ENCODE peak calls at places on chromosome 2, in four cellular contexts. B is neuronal stem cell, C is IMR-90, Z is H1. X is an unnamed sample.

GRCh38 chr2:174051741-174052638 is 86.8 kb upstream of the SP3 start:
- DNase-seq in B (no peak), C (peak; percentile 83), Z (no peak), X (peak; percentile 82)

GRCh38 chr2:140657657-140658056 is 1473.2 kb downstream of the LRP1B start:
- DNase-seq in B (no peak), C (peak; percentile 59), Z (no peak), X (no peak)

GRCh38 chr2:141714486-141714885 is 416.3 kb downstream of the LRP1B start:
- DNase-seq in B (no peak), C (no peak), Z (no peak), X (no peak)

GRCh38 chr2:84309281-84309680 is 149.8 kb downstream of the SUCLG1 start:
- DNase-seq in B (no peak), C (no peak), Z (no peak), X (no peak)

GRCh38 chr2:24926602-24927252 is 6.7 kb upstream of the ADCY3 start:
- DNase-seq in B (no peak), C (no peak), Z (peak; percentile 56), X (no peak)

GRCh38 chr2:203484266-203485112 is 50.6 kb downstream of the RAPH1 start:
- DNase-seq in B (no peak), C (peak; percentile 16), Z (no peak), X (peak; percentile 9)

GRCh38 chr2:64839844-64840243 is 149.4 kb upstream of the SLC1A4 start:
- DNase-seq in B (no peak), C (no peak), Z (no peak), X (no peak)

GRCh38 chr2:226790006-226790405 is 9.6 kb downstream of the IRS1 start:
- DNase-seq in B (no peak), C (no peak), Z (no peak), X (no peak)

GRCh38 chr2:25473131-25473530 is 131.4 kb upstream of the DNMT3A start:
- DNase-seq in B (no peak), C (no peak), Z (no peak), X (no peak)

GRCh38 chr2:118268268-118268667 is 180.0 kb downstream of the INSIG2 start:
- DNase-seq in B (no peak), C (no peak), Z (no peak), X (no peak)

GRCh38 chr2:79162132-79162531 is 2.6 kb upstream of the REG3A start:
- DNase-seq in B (no peak), C (no peak), Z (no peak), X (no peak)

GRCh38 chr2:64818650-64819032 is 164.9 kb upstream of the SERTAD2 start:
- DNase-seq in B (no peak), C (no peak), Z (no peak), X (peak; percentile 37)

GRCh38 chr2:18209934-18210639 is 331.6 kb downstream of the KCNS3 start:
- DNase-seq in B (no peak), C (peak; percentile 78), Z (no peak), X (peak; percentile 14)

GRCh38 chr2:207162319-207162718 is 3.4 kb downstream of the KLF7 start:
- DNase-seq in B (no peak), C (no peak), Z (no peak), X (no peak)

GRCh38 chr2:39898934-39899333 is 119.9 kb upstream of the THUMPD2 start:
- DNase-seq in B (no peak), C (no peak), Z (no peak), X (no peak)

GRCh38 chr2:30373881-30374302 is 73.2 kb upstream of the LCLAT1 start:
- DNase-seq in B (no peak), C (peak; percentile 89), Z (no peak), X (no peak)

GRCh38 chr2:7473135-7473771 is 556.0 kb downstream of the RNF144A start:
- DNase-seq in B (no peak), C (no peak), Z (no peak), X (no peak)

GRCh38 chr2:239225921-239226561 is 174.8 kb downstream of the HDAC4 start:
- DNase-seq in B (no peak), C (peak; percentile 86), Z (no peak), X (peak; percentile 26)

GRCh38 chr2:138267161-138267901 is 234.2 kb upstream of the SPOPL start:
- DNase-seq in B (no peak), C (peak; percentile 88), Z (no peak), X (no peak)

GRCh38 chr2:6923319-6923718 is 6.1 kb downstream of the RNF144A start:
- DNase-seq in B (no peak), C (no peak), Z (no peak), X (no peak)

GRCh38 chr2:33443272-33443829 is 33.1 kb upstream of the RASGRP3 start:
- DNase-seq in B (no peak), C (peak; percentile 78), Z (no peak), X (peak; percentile 7)

GRCh38 chr2:235555356-235555755 is 61.5 kb downstream of the AGAP1 start:
- DNase-seq in B (no peak), C (no peak), Z (no peak), X (no peak)
- H3K79me1 ChIP-seq in B (peaks cover 7% of the 10 kb centered on the region), C (peaks cover 30% of the 10 kb centered on the region), Z (peaks cover 29% of the 10 kb centered on the region), X (no peaks in the 10 kb centered on the region)

GRCh38 chr2:189536830-189537229 is 43.8 kb downstream of the SLC40A1 start:
- DNase-seq in B (no peak), C (no peak), Z (no peak), X (no peak)
- H3K79me1 ChIP-seq in B (no peaks in the 10 kb centered on the region), C (no peaks in the 10 kb centered on the region), Z (no peaks in the 10 kb centered on the region), X (no peaks in the 10 kb centered on the region)

GRCh38 chr2:105882920-105883319 is 138.2 kb downstream of the NCK2 start:
- DNase-seq in B (no peak), C (no peak), Z (no peak), X (no peak)
- H3K79me1 ChIP-seq in B (no peaks in the 10 kb centered on the region), C (peaks cover 29% of the 10 kb centered on the region), Z (peaks cover 7% of the 10 kb centered on the region), X (no peaks in the 10 kb centered on the region)

DNA sequence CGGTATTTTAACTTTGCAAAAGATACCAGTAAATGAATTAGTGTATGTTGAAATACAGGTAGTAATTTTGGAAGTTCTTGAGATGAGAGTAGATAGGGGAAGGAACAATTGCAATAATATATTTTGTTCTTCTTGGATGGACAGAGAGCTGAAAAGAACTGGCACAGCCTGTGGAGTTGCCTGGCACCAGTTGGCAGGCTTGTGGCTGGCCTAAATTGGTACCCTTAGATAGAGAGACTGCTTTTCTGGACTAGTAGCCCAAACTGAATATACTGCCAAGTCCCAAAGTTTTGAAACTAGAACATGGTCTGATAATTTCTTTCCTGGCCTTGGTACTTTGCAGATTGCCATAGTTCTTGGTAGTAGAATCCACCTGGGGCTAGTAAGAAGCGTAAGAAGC is 26.9 kb downstream of the MYO1B start:
- DNase-seq in B (no peak), C (no peak), Z (no peak), X (peak; percentile 53)
- H3K79me1 ChIP-seq in B (peaks cover 4% of the 10 kb centered on the region), C (peaks cover 32% of the 10 kb centered on the region), Z (peaks cover 8% of the 10 kb centered on the region), X (no peaks in the 10 kb centered on the region)

DNA sequence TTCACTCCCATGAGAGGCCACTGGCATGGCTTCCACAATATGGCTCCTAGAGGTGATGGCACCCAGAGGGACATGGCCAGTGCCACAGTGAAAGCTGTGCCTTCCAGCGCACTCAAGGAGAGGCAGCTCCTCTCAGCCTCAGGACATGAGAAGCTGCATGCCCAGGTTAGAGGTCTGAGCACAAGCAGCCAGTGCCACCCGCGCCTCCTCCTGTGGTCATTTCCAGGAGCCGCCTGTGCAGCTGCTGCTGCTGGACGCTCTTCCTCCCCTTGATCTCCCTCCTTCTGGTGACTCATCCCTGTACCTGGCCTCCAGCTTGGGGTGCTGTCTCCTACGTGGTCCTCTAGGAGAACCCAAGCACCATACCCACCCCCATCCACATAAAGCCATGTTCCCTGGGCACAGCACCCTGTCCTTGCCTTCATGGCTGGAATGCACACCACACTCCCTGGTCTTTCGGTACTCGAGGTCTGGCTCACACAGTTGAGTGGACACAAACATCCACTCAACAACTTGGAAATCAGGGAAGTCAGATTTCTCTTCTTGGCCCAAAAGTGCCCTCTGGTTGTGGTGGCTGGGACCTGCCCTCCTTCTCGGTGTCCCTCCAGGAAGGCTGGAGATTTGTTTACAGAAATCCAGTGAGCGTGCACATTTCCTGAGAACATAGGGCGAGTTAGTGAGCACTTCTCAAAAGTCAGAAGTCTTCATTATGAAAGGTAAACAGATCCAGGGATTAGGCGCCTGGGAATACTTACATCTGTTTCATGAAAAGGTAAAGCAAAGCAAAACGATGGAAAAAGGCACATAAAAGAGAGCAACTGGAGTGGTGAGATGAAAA is 96.7 kb downstream of the EIPR1 start:
- DNase-seq in B (no peak), C (no peak), Z (no peak), X (no peak)
- H3K79me1 ChIP-seq in B (peaks cover 3% of the 10 kb centered on the region), C (peaks cover 3% of the 10 kb centered on the region), Z (peaks cover 2% of the 10 kb centered on the region), X (no peaks in the 10 kb centered on the region)

GRCh38 chr2:128308889-128309288 is 9.8 kb downstream of the HS6ST1 start:
- DNase-seq in B (no peak), C (no peak), Z (no peak), X (no peak)

GRCh38 chr2:128309341-128310093 is 9.2 kb downstream of the HS6ST1 start:
- DNase-seq in B (peak; percentile 50), C (peak; percentile 86), Z (no peak), X (no peak)

GRCh38 chr2:128310761-128311160 is 7.9 kb downstream of the HS6ST1 start:
- DNase-seq in B (no peak), C (no peak), Z (peak; percentile 41), X (no peak)

GRCh38 chr2:128311216-128311754 is 7.4 kb downstream of the HS6ST1 start:
- DNase-seq in B (no peak), C (no peak), Z (no peak), X (no peak)

DNA sequence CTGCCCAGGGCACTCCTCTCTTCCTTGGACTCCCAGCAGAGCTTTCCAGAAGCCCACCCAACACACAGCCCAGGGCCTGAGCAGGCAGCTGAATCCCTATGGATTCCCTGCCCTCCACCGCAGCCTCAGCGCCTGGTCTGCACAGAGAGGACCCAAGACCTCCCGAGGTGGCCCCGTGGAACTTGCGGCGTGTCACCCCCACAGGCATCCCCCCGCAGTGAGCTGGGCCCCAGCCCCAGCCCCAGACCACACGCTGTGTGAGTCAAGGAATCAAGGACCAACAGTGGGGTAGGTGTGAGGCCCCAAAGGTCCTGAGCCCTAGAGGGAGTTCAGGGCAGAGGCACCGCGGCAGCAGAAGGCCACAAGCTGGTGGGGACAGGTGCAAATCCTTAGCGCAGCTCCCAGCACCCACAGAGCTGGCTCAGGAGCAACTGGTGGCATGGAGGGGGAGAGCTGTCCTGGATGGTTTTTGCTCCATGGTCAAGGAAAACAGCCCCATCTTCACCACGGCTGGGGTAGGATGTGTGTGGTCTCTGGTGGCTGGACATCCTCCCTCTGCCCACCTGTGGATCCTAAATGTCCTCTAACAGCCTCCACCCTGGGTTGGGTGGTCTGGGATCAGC is 8.5 kb downstream of the HS6ST1 start:
- DNase-seq in B (no peak), C (no peak), Z (no peak), X (no peak)
- H3K79me1 ChIP-seq in B (peaks cover 41% of the 10 kb centered on the region), C (peaks cover 26% of the 10 kb centered on the region), Z (peaks cover 64% of the 10 kb centered on the region), X (peaks cover 10% of the 10 kb centered on the region)

GRCh38 chr2:235651643-235652042 is 157.8 kb downstream of the AGAP1 start:
- DNase-seq in B (no peak), C (no peak), Z (no peak), X (no peak)

GRCh38 chr2:235649418-235649817 is 155.6 kb downstream of the AGAP1 start:
- DNase-seq in B (no peak), C (no peak), Z (no peak), X (no peak)

GRCh38 chr2:235644191-235644590 is 150.3 kb downstream of the AGAP1 start:
- DNase-seq in B (no peak), C (no peak), Z (no peak), X (no peak)

GRCh38 chr2:235647264-235647663 is 153.4 kb downstream of the AGAP1 start:
- DNase-seq in B (no peak), C (no peak), Z (no peak), X (no peak)

GRCh38 chr2:235647836-235648235 is 154.0 kb downstream of the AGAP1 start:
- DNase-seq in B (no peak), C (no peak), Z (no peak), X (no peak)
- H3K79me1 ChIP-seq in B (peaks cover 8% of the 10 kb centered on the region), C (peaks cover 44% of the 10 kb centered on the region), Z (peaks cover 3% of the 10 kb centered on the region), X (no peaks in the 10 kb centered on the region)

X was measured in trophoblast cell.